ENCODE peak calls at places on chromosomes 5 and 9, in seven cellular contexts. U, T, E, X, H, V and R are unnamed samples.

GRCh38 chr9:128125575-128126354 is 1.8 kb downstream of the PTGES2 start:
- DNase-seq in U (no peak), H (no peak), V (no peak), T (no peak), E (no peak), X (no peak), R (no peak)

GRCh38 chr5:33049298-33049697 is 338.2 kb downstream of the NPR3 start:
- DNase-seq in E (no peak), X (peak; percentile 42), V (no peak), U (no peak), H (peak; percentile 89), T (no peak), R (no peak)

GRCh38 chr5:54514841-54515432 is 2.6 kb upstream of the SNX18 start:
- DNase-seq in T (no peak), E (no peak), U (no peak), H (peak; percentile 37), V (peak; percentile 13), X (peak; percentile 49), R (no peak)

GRCh38 chr9:70362952-70363351 is 51.5 kb downstream of the KLF9 start:
- DNase-seq in X (no peak), T (no peak), E (no peak), H (no peak), V (no peak), U (no peak), R (no peak)

GRCh38 chr5:53368516-53368915 is 111.9 kb upstream of the FST start:
- DNase-seq in H (peak; percentile 41), U (no peak), V (no peak), X (no peak), E (no peak), T (no peak), R (no peak)

GRCh38 chr5:124602925-124603650 is 143.4 kb downstream of the ZNF608 start:
- DNase-seq in H (no peak), V (no peak), T (no peak), U (no peak), X (no peak), E (no peak), R (no peak)

GRCh38 chr9:76456202-76456926 is 2.6 kb upstream of the GCNT1 start:
- DNase-seq in H (no peak), T (no peak), V (no peak), E (peak; percentile 38), U (no peak), X (peak; percentile 18), R (no peak)

GRCh38 chr5:75639912-75640311 is 28.7 kb downstream of the ANKDD1B start:
- DNase-seq in U (no peak), V (no peak), T (no peak), H (no peak), E (no peak), X (no peak), R (no peak)

GRCh38 chr5:73422164-73422563 is 26.4 kb downstream of the FOXD1 start:
- DNase-seq in V (no peak), T (no peak), X (no peak), U (no peak), H (no peak), E (no peak), R (no peak)

GRCh38 chr5:120655828-120656435 is 191.8 kb downstream of the PRR16 start:
- DNase-seq in X (no peak), V (peak; percentile 41), U (no peak), T (no peak), E (peak; percentile 59), H (peak; percentile 15), R (peak; percentile 43)

GRCh38 chr9:122807271-122807900 is 7.5 kb downstream of the OR1K1 start:
- DNase-seq in V (no peak), X (peak; percentile 48), U (no peak), E (no peak), T (no peak), H (no peak), R (no peak)

GRCh38 chr9:113475992-113476391 is 12.5 kb downstream of the RGS3 start:
- DNase-seq in V (no peak), E (no peak), T (no peak), X (no peak), H (no peak), U (peak; percentile 59), R (no peak)

GRCh38 chr9:21096172-21096900 is 18.6 kb upstream of the IFNB1 start:
- DNase-seq in T (no peak), V (no peak), X (peak; percentile 16), U (no peak), E (no peak), H (peak; percentile 42), R (no peak)

GRCh38 chr9:126906086-126906485 is 8.5 kb upstream of the RALGPS1 start:
- DNase-seq in X (no peak), U (no peak), H (no peak), E (no peak), V (no peak), T (no peak), R (no peak)

GRCh38 chr5:93163010-93163663 is 417.9 kb downstream of the NR2F1-AS1 start:
- DNase-seq in E (no peak), H (peak; percentile 91), X (peak; percentile 70), T (no peak), V (peak; percentile 42), U (no peak), R (peak; percentile 85)

GRCh38 chr9:81317939-81318338 is 371.4 kb downstream of the TLE1 start:
- DNase-seq in U (no peak), H (no peak), X (no peak), V (no peak), T (no peak), E (no peak), R (no peak)

GRCh38 chr9:96317335-96317980 is 15.5 kb upstream of the HSD17B3 start:
- DNase-seq in H (peak; percentile 51), X (peak; percentile 81), E (peak; percentile 69), V (peak; percentile 40), U (no peak), T (peak; percentile 3), R (peak; percentile 67)